ENCODE peak calls at places on chromosomes 1 and 21, in six cellular contexts. One of them, this sample, is unnamed.
A peak's percentile ranks its signal among the peaks of the same experiment; 100 is the strongest.

GRCh38 chr1:47751188-47751587 is 246.0 kb downstream of the TRABD2B start:
- DNase-seq in WERI-Rb-1: no peak
- DNase-seq in heart left ventricle: no peak
- DNase-seq in stomach: no peak
- DNase-seq in GM23338: no peak
- DNase-seq in psoas muscle: no peak
- DNase-seq in this sample: no peak

GRCh38 chr1:159900755-159901335 is 880 bp upstream of the CFAP45 start:
- DNase-seq in heart left ventricle: no peak
- DNase-seq in GM23338: no peak
- DNase-seq in stomach: no peak
- DNase-seq in WERI-Rb-1: no peak
- DNase-seq in psoas muscle: no peak
- DNase-seq in this sample: no peak

GRCh38 chr21:32733356-32733755 is 5.5 kb upstream of the SYNJ1 start:
- DNase-seq in stomach: no peak
- DNase-seq in WERI-Rb-1: no peak
- DNase-seq in psoas muscle: no peak
- DNase-seq in heart left ventricle: no peak
- DNase-seq in GM23338: no peak
- DNase-seq in this sample: no peak

GRCh38 chr1:232445361-232446106 is 184.4 kb downstream of the SIPA1L2 start:
- DNase-seq in stomach: no peak
- DNase-seq in psoas muscle: no peak
- DNase-seq in GM23338: no peak
- DNase-seq in heart left ventricle: no peak
- DNase-seq in WERI-Rb-1: no peak
- DNase-seq in this sample: no peak

GRCh38 chr1:37741130-37741529 is 23.8 kb downstream of the EPHA10 start:
- DNase-seq in stomach: no peak
- DNase-seq in psoas muscle: no peak
- DNase-seq in WERI-Rb-1: no peak
- DNase-seq in heart left ventricle: no peak
- DNase-seq in GM23338: no peak
- DNase-seq in this sample: no peak

GRCh38 chr1:38476111-38476783 is 383.3 kb downstream of the RRAGC start:
- DNase-seq in WERI-Rb-1: no peak
- DNase-seq in GM23338: peak; percentile 75
- DNase-seq in psoas muscle: no peak
- DNase-seq in heart left ventricle: no peak
- DNase-seq in stomach: no peak
- DNase-seq in this sample: no peak

GRCh38 chr1:223702735-223703667 is 9.3 kb upstream of the CAPN2 start:
- DNase-seq in WERI-Rb-1: no peak
- DNase-seq in GM23338: no peak
- DNase-seq in heart left ventricle: no peak
- DNase-seq in stomach: no peak
- DNase-seq in psoas muscle: no peak
- DNase-seq in this sample: no peak

GRCh38 chr1:109714661-109715372 is 2.8 kb downstream of the GSTM5 start:
- DNase-seq in stomach: no peak
- DNase-seq in psoas muscle: no peak
- DNase-seq in WERI-Rb-1: no peak
- DNase-seq in heart left ventricle: no peak
- DNase-seq in GM23338: no peak
- DNase-seq in this sample: no peak

GRCh38 chr21:27713159-27714109 is 746.5 kb upstream of the ADAMTS5 start:
- DNase-seq in WERI-Rb-1: no peak
- DNase-seq in GM23338: no peak
- DNase-seq in psoas muscle: no peak
- DNase-seq in stomach: peak; percentile 63
- DNase-seq in heart left ventricle: no peak
- DNase-seq in this sample: no peak

GRCh38 chr1:27147842-27148518 is 6.9 kb downstream of the SLC9A1 start:
- DNase-seq in WERI-Rb-1: no peak
- DNase-seq in stomach: no peak
- DNase-seq in GM23338: no peak
- DNase-seq in psoas muscle: no peak
- DNase-seq in heart left ventricle: no peak
- DNase-seq in this sample: no peak

GRCh38 chr1:15758537-15758936 is at the start of gene FBLIM1:
- DNase-seq in heart left ventricle: no peak
- DNase-seq in stomach: no peak
- DNase-seq in GM23338: peak; percentile 88
- DNase-seq in WERI-Rb-1: peak; percentile 51
- DNase-seq in psoas muscle: no peak
- DNase-seq in this sample: no peak

GRCh38 chr1:180168786-180169640 is 14.3 kb downstream of the QSOX1 start:
- DNase-seq in psoas muscle: peak; percentile 47
- DNase-seq in heart left ventricle: peak; percentile 59
- DNase-seq in GM23338: peak; percentile 88
- DNase-seq in stomach: peak; percentile 89
- DNase-seq in WERI-Rb-1: peak; percentile 75
- DNase-seq in this sample: peak; percentile 76

GRCh38 chr1:84782311-84782771 is 92.1 kb upstream of the SSX2IP start:
- DNase-seq in GM23338: peak; percentile 95
- DNase-seq in psoas muscle: peak; percentile 54
- DNase-seq in WERI-Rb-1: peak; percentile 65
- DNase-seq in heart left ventricle: peak; percentile 62
- DNase-seq in stomach: peak; percentile 68
- DNase-seq in this sample: peak; percentile 66

GRCh38 chr21:43926196-43926595 is 61.2 kb downstream of the AGPAT3 start:
- DNase-seq in stomach: no peak
- DNase-seq in WERI-Rb-1: no peak
- DNase-seq in heart left ventricle: peak; percentile 21
- DNase-seq in GM23338: no peak
- DNase-seq in psoas muscle: no peak
- DNase-seq in this sample: no peak

GRCh38 chr1:42359466-42359865 is 21.1 kb upstream of the RIMKLA start:
- DNase-seq in stomach: no peak
- DNase-seq in psoas muscle: no peak
- DNase-seq in WERI-Rb-1: no peak
- DNase-seq in heart left ventricle: no peak
- DNase-seq in GM23338: no peak
- DNase-seq in this sample: no peak

GRCh38 chr1:212722270-212722945 is 22.8 kb upstream of the BATF3 start:
- DNase-seq in stomach: no peak
- DNase-seq in heart left ventricle: no peak
- DNase-seq in GM23338: no peak
- DNase-seq in psoas muscle: no peak
- DNase-seq in WERI-Rb-1: no peak
- DNase-seq in this sample: no peak

DNA sequence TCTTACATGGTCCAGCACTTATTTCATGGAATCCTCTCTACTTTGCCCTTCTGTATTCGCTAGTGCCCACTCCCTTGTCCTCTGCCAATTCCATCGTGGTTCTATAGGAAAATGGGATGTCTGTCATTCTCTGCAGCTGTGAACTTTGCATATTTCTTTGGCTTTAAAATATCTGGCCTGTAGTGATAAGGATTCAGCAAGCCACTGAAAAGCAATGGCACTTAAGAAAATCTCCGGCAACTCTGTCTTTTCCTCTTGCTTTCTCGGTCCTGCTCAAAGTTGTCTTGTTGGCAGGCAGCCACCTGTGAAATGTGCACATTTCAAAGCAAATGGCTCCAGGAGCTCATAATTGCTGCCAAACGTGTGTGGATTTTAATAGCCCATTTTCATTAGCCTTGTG is 91.8 kb downstream of the CHD1L start:
- DNase-seq in GM23338: no peak
- DNase-seq in heart left ventricle: no peak
- DNase-seq in WERI-Rb-1: no peak
- DNase-seq in stomach: no peak
- DNase-seq in psoas muscle: no peak
- DNase-seq in this sample: no peak
- H3K27me3 ChIP-seq in GM23338: no peaks in the 10 kb centered on the region
- H3K27me3 ChIP-seq in heart left ventricle: peaks cover 2% of the 10 kb centered on the region
- H3K27me3 ChIP-seq in WERI-Rb-1: peaks cover 37% of the 10 kb centered on the region
- H3K27me3 ChIP-seq in stomach: no peaks in the 10 kb centered on the region
- H3K27me3 ChIP-seq in psoas muscle: no peaks in the 10 kb centered on the region
- H3K27me3 ChIP-seq in this sample: peaks cover 7% of the 10 kb centered on the region

GRCh38 chr1:43608789-43609188 is 41.2 kb upstream of the KDM4A start:
- DNase-seq in psoas muscle: no peak
- DNase-seq in stomach: no peak
- DNase-seq in GM23338: no peak
- DNase-seq in WERI-Rb-1: no peak
- DNase-seq in heart left ventricle: no peak
- DNase-seq in this sample: no peak
- H3K27me3 ChIP-seq in psoas muscle: no peaks in the 10 kb centered on the region
- H3K27me3 ChIP-seq in stomach: no peaks in the 10 kb centered on the region
- H3K27me3 ChIP-seq in GM23338: no peaks in the 10 kb centered on the region
- H3K27me3 ChIP-seq in WERI-Rb-1: no peaks in the 10 kb centered on the region
- H3K27me3 ChIP-seq in heart left ventricle: no peaks in the 10 kb centered on the region
- H3K27me3 ChIP-seq in this sample: no peaks in the 10 kb centered on the region

DNA sequence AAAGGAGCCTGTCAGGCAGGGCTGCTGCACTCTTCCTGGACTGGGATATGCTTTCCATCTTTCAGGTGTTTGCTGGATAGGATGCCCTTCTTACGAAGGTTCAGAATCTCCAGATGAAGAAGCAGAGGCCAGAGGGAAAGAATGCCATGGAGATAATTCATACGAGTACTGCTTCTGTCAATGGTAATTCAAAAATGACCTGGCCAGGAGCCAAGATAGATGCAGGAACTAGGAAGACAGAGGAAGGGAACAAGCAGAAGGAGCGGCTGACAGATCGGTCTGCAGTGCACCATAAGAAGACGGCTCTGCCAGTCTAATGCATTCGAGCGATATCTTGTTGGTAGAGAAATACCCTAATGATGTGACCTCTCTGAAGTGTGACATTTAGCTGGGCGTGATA is 16.6 kb upstream of the ATP2B4 start:
- DNase-seq in psoas muscle: no peak
- DNase-seq in heart left ventricle: no peak
- DNase-seq in stomach: no peak
- DNase-seq in GM23338: no peak
- DNase-seq in WERI-Rb-1: no peak
- DNase-seq in this sample: peak; percentile 49
- H3K27me3 ChIP-seq in psoas muscle: no peaks in the 10 kb centered on the region
- H3K27me3 ChIP-seq in heart left ventricle: no peaks in the 10 kb centered on the region
- H3K27me3 ChIP-seq in stomach: no peaks in the 10 kb centered on the region
- H3K27me3 ChIP-seq in GM23338: no peaks in the 10 kb centered on the region
- H3K27me3 ChIP-seq in WERI-Rb-1: no peaks in the 10 kb centered on the region
- H3K27me3 ChIP-seq in this sample: no peaks in the 10 kb centered on the region

GRCh38 chr1:206851611-206852010 is 13.8 kb upstream of the IL20 start:
- DNase-seq in GM23338: no peak
- DNase-seq in WERI-Rb-1: no peak
- DNase-seq in stomach: no peak
- DNase-seq in heart left ventricle: no peak
- DNase-seq in psoas muscle: no peak
- DNase-seq in this sample: no peak

GRCh38 chr1:206855863-206856262 is 9.6 kb upstream of the IL20 start:
- DNase-seq in WERI-Rb-1: no peak
- DNase-seq in stomach: no peak
- DNase-seq in heart left ventricle: no peak
- DNase-seq in GM23338: no peak
- DNase-seq in psoas muscle: no peak
- DNase-seq in this sample: no peak

GRCh38 chr1:206850401-206850800 is 15.0 kb upstream of the IL20 start:
- DNase-seq in GM23338: no peak
- DNase-seq in WERI-Rb-1: no peak
- DNase-seq in psoas muscle: no peak
- DNase-seq in heart left ventricle: no peak
- DNase-seq in stomach: no peak
- DNase-seq in this sample: no peak

GRCh38 chr1:206856674-206857464 is 8.6 kb upstream of the IL20 start:
- DNase-seq in psoas muscle: no peak
- DNase-seq in stomach: no peak
- DNase-seq in heart left ventricle: no peak
- DNase-seq in WERI-Rb-1: peak; percentile 40
- DNase-seq in GM23338: peak; percentile 46
- DNase-seq in this sample: no peak

DNA sequence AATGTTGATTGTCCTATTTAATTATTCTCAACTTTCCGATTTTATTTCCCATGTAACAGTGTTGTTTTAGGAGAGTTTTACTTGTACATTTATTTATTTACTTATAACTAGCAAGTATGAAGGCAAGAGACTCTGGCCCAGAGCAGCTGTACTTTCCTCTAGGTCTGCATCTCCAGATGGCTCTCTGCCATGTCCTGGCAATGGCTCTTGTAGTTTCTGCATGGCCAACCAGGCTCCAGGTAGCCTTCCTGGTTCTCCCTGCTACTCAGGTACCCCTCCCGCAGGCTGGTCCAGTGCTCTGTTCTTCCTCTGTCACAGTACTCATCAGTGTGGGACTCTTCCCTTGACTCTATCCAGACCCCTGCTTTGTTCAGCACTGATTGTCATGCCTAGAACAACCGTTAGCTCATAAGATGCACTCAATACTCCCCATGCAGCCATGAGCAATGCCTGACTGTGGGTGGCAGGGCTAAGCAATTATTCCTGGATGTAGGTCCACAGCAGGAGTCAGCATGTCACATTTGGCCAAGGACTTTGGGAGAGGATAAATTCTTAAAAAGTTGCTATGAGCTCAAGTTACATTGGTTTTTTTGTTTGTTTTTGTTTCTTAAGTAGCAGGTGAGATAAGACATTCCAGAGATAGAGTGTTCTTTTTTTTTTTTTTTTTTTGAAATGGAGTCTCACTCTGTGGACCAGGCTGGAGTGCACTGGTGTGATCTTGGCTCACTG is 10.9 kb upstream of the IL20 start:
- DNase-seq in GM23338: no peak
- DNase-seq in heart left ventricle: no peak
- DNase-seq in psoas muscle: no peak
- DNase-seq in WERI-Rb-1: no peak
- DNase-seq in stomach: peak; percentile 76
- DNase-seq in this sample: no peak
- H3K27me3 ChIP-seq in GM23338: no peaks in the 10 kb centered on the region
- H3K27me3 ChIP-seq in heart left ventricle: no peaks in the 10 kb centered on the region
- H3K27me3 ChIP-seq in psoas muscle: no peaks in the 10 kb centered on the region
- H3K27me3 ChIP-seq in WERI-Rb-1: peaks cover 91% of the 10 kb centered on the region
- H3K27me3 ChIP-seq in stomach: no peaks in the 10 kb centered on the region
- H3K27me3 ChIP-seq in this sample: no peaks in the 10 kb centered on the region

GRCh38 chr1:25620701-25621350 is 4.2 kb downstream of the MAN1C1 start:
- DNase-seq in psoas muscle: no peak
- DNase-seq in GM23338: no peak
- DNase-seq in WERI-Rb-1: no peak
- DNase-seq in heart left ventricle: no peak
- DNase-seq in stomach: no peak
- DNase-seq in this sample: no peak
- H3K27me3 ChIP-seq in psoas muscle: no peaks in the 10 kb centered on the region
- H3K27me3 ChIP-seq in GM23338: peaks cover 16% of the 10 kb centered on the region
- H3K27me3 ChIP-seq in WERI-Rb-1: no peaks in the 10 kb centered on the region
- H3K27me3 ChIP-seq in heart left ventricle: no peaks in the 10 kb centered on the region
- H3K27me3 ChIP-seq in stomach: peaks cover 6% of the 10 kb centered on the region
- H3K27me3 ChIP-seq in this sample: no peaks in the 10 kb centered on the region

DNA sequence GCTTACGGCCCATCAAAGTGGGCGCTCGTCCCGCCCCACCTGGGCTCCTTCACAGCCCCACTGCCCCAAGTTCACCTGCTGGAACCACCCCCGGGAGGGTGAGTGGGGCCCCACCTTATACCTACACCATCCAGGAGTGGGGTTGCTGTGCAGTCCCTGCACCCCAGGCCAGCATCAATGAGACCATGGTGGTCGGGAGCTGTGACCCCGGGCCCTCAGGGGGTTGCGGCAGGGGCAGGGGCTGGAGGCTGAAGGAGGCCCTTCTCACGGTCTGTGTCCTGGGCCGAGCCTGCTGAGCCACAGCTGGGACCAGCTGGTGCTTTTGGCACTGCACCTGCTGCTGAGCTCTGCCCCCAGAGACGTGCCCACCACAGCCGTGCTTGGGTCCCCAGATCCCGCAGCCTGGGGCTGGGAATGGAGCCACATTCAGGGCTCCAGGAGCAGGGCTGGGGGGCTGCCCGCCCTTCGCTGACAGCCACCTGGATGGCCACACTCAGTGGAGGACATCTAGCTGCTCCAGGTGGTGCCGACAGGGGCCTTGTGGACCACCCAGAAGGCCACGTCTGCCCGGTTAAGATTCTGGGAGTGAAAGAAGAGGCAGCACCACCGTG is 17.4 kb downstream of the ACTRT2 start:
- DNase-seq in psoas muscle: no peak
- DNase-seq in heart left ventricle: no peak
- DNase-seq in WERI-Rb-1: no peak
- DNase-seq in stomach: no peak
- DNase-seq in GM23338: no peak
- DNase-seq in this sample: no peak
- H3K27me3 ChIP-seq in psoas muscle: peaks cover 14% of the 10 kb centered on the region
- H3K27me3 ChIP-seq in heart left ventricle: peaks cover 19% of the 10 kb centered on the region
- H3K27me3 ChIP-seq in WERI-Rb-1: no peaks in the 10 kb centered on the region
- H3K27me3 ChIP-seq in stomach: peaks cover 4% of the 10 kb centered on the region
- H3K27me3 ChIP-seq in GM23338: no peaks in the 10 kb centered on the region
- H3K27me3 ChIP-seq in this sample: no peaks in the 10 kb centered on the region

This sample was measured in BE2C.